ENCODE peak calls at places on chromosome 7, in ten cellular contexts. One of them, this sample, is unnamed.

GRCh38 chr7:76338298-76339084 is 20.3 kb downstream of the YWHAG start:
- DNase-seq in stimulated activated CD4-positive, alpha-beta T cell treated with anti-CD3 and anti-CD28 coated beads, Interleukin-15, amount 100 ng/mL, for 1 hour: no peak
- DNase-seq in nucleus accumbens: no peak
- DNase-seq in fibroblast of the conjunctiva: no peak
- DNase-seq in activated naive CD4-positive, alpha-beta T cell: no peak
- DNase-seq in fibroblast of lung: no peak
- DNase-seq in left ventricle myocardium superior: no peak
- DNase-seq in AML-193: no peak
- DNase-seq in amniotic stem cell: no peak
- DNase-seq in astrocyte of the cerebellum: no peak
- DNase-seq in this sample: no peak

GRCh38 chr7:24865994-24866615 is 108.8 kb upstream of the GSDME start:
- DNase-seq in AML-193: no peak
- DNase-seq in left ventricle myocardium superior: no peak
- DNase-seq in amniotic stem cell: no peak
- DNase-seq in astrocyte of the cerebellum: no peak
- DNase-seq in stimulated activated CD4-positive, alpha-beta T cell treated with anti-CD3 and anti-CD28 coated beads, Interleukin-15, amount 100 ng/mL, for 1 hour: no peak
- DNase-seq in fibroblast of the conjunctiva: no peak
- DNase-seq in fibroblast of lung: no peak
- DNase-seq in nucleus accumbens: no peak
- DNase-seq in activated naive CD4-positive, alpha-beta T cell: no peak
- DNase-seq in this sample: no peak

GRCh38 chr7:116705419-116705818 is 33.4 kb downstream of the MET start:
- DNase-seq in AML-193: no peak
- DNase-seq in activated naive CD4-positive, alpha-beta T cell: no peak
- DNase-seq in fibroblast of the conjunctiva: no peak
- DNase-seq in astrocyte of the cerebellum: no peak
- DNase-seq in nucleus accumbens: no peak
- DNase-seq in amniotic stem cell: no peak
- DNase-seq in fibroblast of lung: no peak
- DNase-seq in left ventricle myocardium superior: no peak
- DNase-seq in stimulated activated CD4-positive, alpha-beta T cell treated with anti-CD3 and anti-CD28 coated beads, Interleukin-15, amount 100 ng/mL, for 1 hour: no peak
- DNase-seq in this sample: no peak

GRCh38 chr7:47776335-47776734 is 171.9 kb downstream of the PKD1L1 start:
- DNase-seq in left ventricle myocardium superior: no peak
- DNase-seq in stimulated activated CD4-positive, alpha-beta T cell treated with anti-CD3 and anti-CD28 coated beads, Interleukin-15, amount 100 ng/mL, for 1 hour: no peak
- DNase-seq in astrocyte of the cerebellum: no peak
- DNase-seq in fibroblast of lung: no peak
- DNase-seq in activated naive CD4-positive, alpha-beta T cell: no peak
- DNase-seq in amniotic stem cell: no peak
- DNase-seq in AML-193: no peak
- DNase-seq in nucleus accumbens: no peak
- DNase-seq in fibroblast of the conjunctiva: no peak
- DNase-seq in this sample: no peak

GRCh38 chr7:39721919-39722597 is 98.7 kb downstream of the RALA start:
- DNase-seq in nucleus accumbens: no peak
- DNase-seq in astrocyte of the cerebellum: no peak
- DNase-seq in AML-193: no peak
- DNase-seq in fibroblast of the conjunctiva: no peak
- DNase-seq in amniotic stem cell: no peak
- DNase-seq in fibroblast of lung: no peak
- DNase-seq in activated naive CD4-positive, alpha-beta T cell: no peak
- DNase-seq in stimulated activated CD4-positive, alpha-beta T cell treated with anti-CD3 and anti-CD28 coated beads, Interleukin-15, amount 100 ng/mL, for 1 hour: no peak
- DNase-seq in left ventricle myocardium superior: no peak
- DNase-seq in this sample: no peak

GRCh38 chr7:5322621-5323410 is 40.1 kb downstream of the SLC29A4 start:
- DNase-seq in astrocyte of the cerebellum: no peak
- DNase-seq in left ventricle myocardium superior: no peak
- DNase-seq in nucleus accumbens: no peak
- DNase-seq in stimulated activated CD4-positive, alpha-beta T cell treated with anti-CD3 and anti-CD28 coated beads, Interleukin-15, amount 100 ng/mL, for 1 hour: no peak
- DNase-seq in amniotic stem cell: no peak
- DNase-seq in fibroblast of lung: no peak
- DNase-seq in fibroblast of the conjunctiva: no peak
- DNase-seq in AML-193: no peak
- DNase-seq in activated naive CD4-positive, alpha-beta T cell: no peak
- DNase-seq in this sample: no peak

GRCh38 chr7:100515072-100515532 is 23.9 kb upstream of the AGFG2 start:
- DNase-seq in stimulated activated CD4-positive, alpha-beta T cell treated with anti-CD3 and anti-CD28 coated beads, Interleukin-15, amount 100 ng/mL, for 1 hour: no peak
- DNase-seq in amniotic stem cell: no peak
- DNase-seq in nucleus accumbens: no peak
- DNase-seq in fibroblast of lung: peak; percentile 75
- DNase-seq in astrocyte of the cerebellum: peak; percentile 26
- DNase-seq in AML-193: no peak
- DNase-seq in fibroblast of the conjunctiva: peak; percentile 84
- DNase-seq in left ventricle myocardium superior: no peak
- DNase-seq in activated naive CD4-positive, alpha-beta T cell: no peak
- DNase-seq in this sample: no peak

GRCh38 chr7:149209518-149210269 is 14.3 kb downstream of the ZNF282 start:
- DNase-seq in fibroblast of the conjunctiva: peak; percentile 17
- DNase-seq in left ventricle myocardium superior: no peak
- DNase-seq in fibroblast of lung: peak; percentile 41
- DNase-seq in stimulated activated CD4-positive, alpha-beta T cell treated with anti-CD3 and anti-CD28 coated beads, Interleukin-15, amount 100 ng/mL, for 1 hour: peak; percentile 68
- DNase-seq in astrocyte of the cerebellum: no peak
- DNase-seq in AML-193: peak; percentile 23
- DNase-seq in amniotic stem cell: no peak
- DNase-seq in activated naive CD4-positive, alpha-beta T cell: peak; percentile 3
- DNase-seq in nucleus accumbens: no peak
- DNase-seq in this sample: no peak

GRCh38 chr7:134189559-134189958 is 62.4 kb downstream of the LRGUK start:
- DNase-seq in astrocyte of the cerebellum: no peak
- DNase-seq in fibroblast of lung: no peak
- DNase-seq in AML-193: no peak
- DNase-seq in stimulated activated CD4-positive, alpha-beta T cell treated with anti-CD3 and anti-CD28 coated beads, Interleukin-15, amount 100 ng/mL, for 1 hour: no peak
- DNase-seq in nucleus accumbens: no peak
- DNase-seq in fibroblast of the conjunctiva: no peak
- DNase-seq in left ventricle myocardium superior: no peak
- DNase-seq in amniotic stem cell: no peak
- DNase-seq in activated naive CD4-positive, alpha-beta T cell: no peak
- DNase-seq in this sample: no peak

GRCh38 chr7:144489504-144489903 is 86.0 kb upstream of the NOBOX start:
- DNase-seq in nucleus accumbens: no peak
- DNase-seq in activated naive CD4-positive, alpha-beta T cell: no peak
- DNase-seq in astrocyte of the cerebellum: no peak
- DNase-seq in left ventricle myocardium superior: no peak
- DNase-seq in amniotic stem cell: no peak
- DNase-seq in fibroblast of the conjunctiva: no peak
- DNase-seq in AML-193: no peak
- DNase-seq in fibroblast of lung: no peak
- DNase-seq in stimulated activated CD4-positive, alpha-beta T cell treated with anti-CD3 and anti-CD28 coated beads, Interleukin-15, amount 100 ng/mL, for 1 hour: no peak
- DNase-seq in this sample: no peak

GRCh38 chr7:117259626-117260025 is 63.2 kb downstream of the WNT2 start:
- DNase-seq in stimulated activated CD4-positive, alpha-beta T cell treated with anti-CD3 and anti-CD28 coated beads, Interleukin-15, amount 100 ng/mL, for 1 hour: no peak
- DNase-seq in AML-193: no peak
- DNase-seq in left ventricle myocardium superior: no peak
- DNase-seq in fibroblast of the conjunctiva: peak; percentile 37
- DNase-seq in activated naive CD4-positive, alpha-beta T cell: no peak
- DNase-seq in fibroblast of lung: peak; percentile 18
- DNase-seq in astrocyte of the cerebellum: peak; percentile 26
- DNase-seq in amniotic stem cell: peak; percentile 36
- DNase-seq in nucleus accumbens: no peak
- DNase-seq in this sample: no peak

GRCh38 chr7:3771906-3772305 is 470.9 kb downstream of the SDK1 start:
- DNase-seq in activated naive CD4-positive, alpha-beta T cell: no peak
- DNase-seq in fibroblast of the conjunctiva: no peak
- DNase-seq in left ventricle myocardium superior: no peak
- DNase-seq in AML-193: no peak
- DNase-seq in fibroblast of lung: no peak
- DNase-seq in nucleus accumbens: no peak
- DNase-seq in astrocyte of the cerebellum: no peak
- DNase-seq in stimulated activated CD4-positive, alpha-beta T cell treated with anti-CD3 and anti-CD28 coated beads, Interleukin-15, amount 100 ng/mL, for 1 hour: no peak
- DNase-seq in amniotic stem cell: no peak
- DNase-seq in this sample: no peak

GRCh38 chr7:28668085-28668484 is 255.8 kb downstream of the CREB5 start:
- DNase-seq in astrocyte of the cerebellum: no peak
- DNase-seq in nucleus accumbens: no peak
- DNase-seq in amniotic stem cell: no peak
- DNase-seq in activated naive CD4-positive, alpha-beta T cell: no peak
- DNase-seq in fibroblast of the conjunctiva: no peak
- DNase-seq in AML-193: no peak
- DNase-seq in fibroblast of lung: no peak
- DNase-seq in left ventricle myocardium superior: no peak
- DNase-seq in stimulated activated CD4-positive, alpha-beta T cell treated with anti-CD3 and anti-CD28 coated beads, Interleukin-15, amount 100 ng/mL, for 1 hour: no peak
- DNase-seq in this sample: no peak

GRCh38 chr7:159065151-159065550 is 79.5 kb downstream of the VIPR2 start:
- DNase-seq in fibroblast of lung: no peak
- DNase-seq in AML-193: no peak
- DNase-seq in fibroblast of the conjunctiva: no peak
- DNase-seq in astrocyte of the cerebellum: no peak
- DNase-seq in activated naive CD4-positive, alpha-beta T cell: no peak
- DNase-seq in amniotic stem cell: no peak
- DNase-seq in nucleus accumbens: no peak
- DNase-seq in left ventricle myocardium superior: peak; percentile 81
- DNase-seq in stimulated activated CD4-positive, alpha-beta T cell treated with anti-CD3 and anti-CD28 coated beads, Interleukin-15, amount 100 ng/mL, for 1 hour: no peak
- DNase-seq in this sample: peak; percentile 80

GRCh38 chr7:24980695-24981543 is 941 bp upstream of the OSBPL3 start:
- DNase-seq in nucleus accumbens: no peak
- DNase-seq in amniotic stem cell: no peak
- DNase-seq in fibroblast of the conjunctiva: no peak
- DNase-seq in fibroblast of lung: peak; percentile 74
- DNase-seq in AML-193: no peak
- DNase-seq in stimulated activated CD4-positive, alpha-beta T cell treated with anti-CD3 and anti-CD28 coated beads, Interleukin-15, amount 100 ng/mL, for 1 hour: no peak
- DNase-seq in activated naive CD4-positive, alpha-beta T cell: no peak
- DNase-seq in astrocyte of the cerebellum: no peak
- DNase-seq in left ventricle myocardium superior: peak; percentile 43
- DNase-seq in this sample: peak; percentile 21

GRCh38 chr7:128710391-128710930 is 28.7 kb upstream of the CALU start:
- DNase-seq in activated naive CD4-positive, alpha-beta T cell: no peak
- DNase-seq in fibroblast of lung: peak; percentile 57
- DNase-seq in amniotic stem cell: no peak
- DNase-seq in fibroblast of the conjunctiva: no peak
- DNase-seq in nucleus accumbens: no peak
- DNase-seq in AML-193: peak; percentile 4
- DNase-seq in stimulated activated CD4-positive, alpha-beta T cell treated with anti-CD3 and anti-CD28 coated beads, Interleukin-15, amount 100 ng/mL, for 1 hour: no peak
- DNase-seq in left ventricle myocardium superior: no peak
- DNase-seq in astrocyte of the cerebellum: no peak
- DNase-seq in this sample: no peak

GRCh38 chr7:121774563-121774962 is 98.4 kb upstream of the PTPRZ1 start:
- DNase-seq in astrocyte of the cerebellum: no peak
- DNase-seq in nucleus accumbens: no peak
- DNase-seq in fibroblast of the conjunctiva: no peak
- DNase-seq in amniotic stem cell: no peak
- DNase-seq in AML-193: no peak
- DNase-seq in left ventricle myocardium superior: no peak
- DNase-seq in stimulated activated CD4-positive, alpha-beta T cell treated with anti-CD3 and anti-CD28 coated beads, Interleukin-15, amount 100 ng/mL, for 1 hour: no peak
- DNase-seq in fibroblast of lung: no peak
- DNase-seq in activated naive CD4-positive, alpha-beta T cell: no peak
- DNase-seq in this sample: no peak

GRCh38 chr7:47782022-47782421 is 166.2 kb downstream of the PKD1L1 start:
- DNase-seq in astrocyte of the cerebellum: no peak
- DNase-seq in fibroblast of lung: peak; percentile 44
- DNase-seq in stimulated activated CD4-positive, alpha-beta T cell treated with anti-CD3 and anti-CD28 coated beads, Interleukin-15, amount 100 ng/mL, for 1 hour: no peak
- DNase-seq in activated naive CD4-positive, alpha-beta T cell: no peak
- DNase-seq in left ventricle myocardium superior: no peak
- DNase-seq in amniotic stem cell: no peak
- DNase-seq in nucleus accumbens: no peak
- DNase-seq in fibroblast of the conjunctiva: no peak
- DNase-seq in AML-193: no peak
- DNase-seq in this sample: no peak

GRCh38 chr7:151993977-151994676 is 31.3 kb upstream of the GALNT11 start:
- DNase-seq in nucleus accumbens: no peak
- DNase-seq in activated naive CD4-positive, alpha-beta T cell: no peak
- DNase-seq in amniotic stem cell: no peak
- DNase-seq in astrocyte of the cerebellum: no peak
- DNase-seq in fibroblast of lung: peak; percentile 2
- DNase-seq in left ventricle myocardium superior: no peak
- DNase-seq in AML-193: no peak
- DNase-seq in fibroblast of the conjunctiva: no peak
- DNase-seq in stimulated activated CD4-positive, alpha-beta T cell treated with anti-CD3 and anti-CD28 coated beads, Interleukin-15, amount 100 ng/mL, for 1 hour: peak; percentile 10
- DNase-seq in this sample: no peak

GRCh38 chr7:136030867-136031318 is 53.7 kb upstream of the MTPN start:
- DNase-seq in amniotic stem cell: no peak
- DNase-seq in stimulated activated CD4-positive, alpha-beta T cell treated with anti-CD3 and anti-CD28 coated beads, Interleukin-15, amount 100 ng/mL, for 1 hour: no peak
- DNase-seq in fibroblast of lung: no peak
- DNase-seq in fibroblast of the conjunctiva: no peak
- DNase-seq in nucleus accumbens: no peak
- DNase-seq in activated naive CD4-positive, alpha-beta T cell: no peak
- DNase-seq in astrocyte of the cerebellum: no peak
- DNase-seq in AML-193: no peak
- DNase-seq in left ventricle myocardium superior: no peak
- DNase-seq in this sample: no peak

GRCh38 chr7:95066736-95067530 is 159.5 kb downstream of the PPP1R9A start:
- DNase-seq in fibroblast of lung: peak; percentile 27
- DNase-seq in astrocyte of the cerebellum: peak; percentile 51
- DNase-seq in nucleus accumbens: no peak
- DNase-seq in amniotic stem cell: no peak
- DNase-seq in left ventricle myocardium superior: no peak
- DNase-seq in activated naive CD4-positive, alpha-beta T cell: no peak
- DNase-seq in stimulated activated CD4-positive, alpha-beta T cell treated with anti-CD3 and anti-CD28 coated beads, Interleukin-15, amount 100 ng/mL, for 1 hour: no peak
- DNase-seq in AML-193: no peak
- DNase-seq in fibroblast of the conjunctiva: no peak
- DNase-seq in this sample: no peak

GRCh38 chr7:104627516-104627915 is 299.1 kb downstream of the LHFPL3 start:
- DNase-seq in fibroblast of the conjunctiva: no peak
- DNase-seq in activated naive CD4-positive, alpha-beta T cell: no peak
- DNase-seq in nucleus accumbens: no peak
- DNase-seq in astrocyte of the cerebellum: peak; percentile 16
- DNase-seq in AML-193: no peak
- DNase-seq in left ventricle myocardium superior: no peak
- DNase-seq in stimulated activated CD4-positive, alpha-beta T cell treated with anti-CD3 and anti-CD28 coated beads, Interleukin-15, amount 100 ng/mL, for 1 hour: no peak
- DNase-seq in fibroblast of lung: peak; percentile 2
- DNase-seq in amniotic stem cell: peak; percentile 21
- DNase-seq in this sample: no peak

GRCh38 chr7:38858281-38858884 is 50.6 kb downstream of the VPS41 start:
- DNase-seq in activated naive CD4-positive, alpha-beta T cell: no peak
- DNase-seq in astrocyte of the cerebellum: no peak
- DNase-seq in AML-193: no peak
- DNase-seq in stimulated activated CD4-positive, alpha-beta T cell treated with anti-CD3 and anti-CD28 coated beads, Interleukin-15, amount 100 ng/mL, for 1 hour: no peak
- DNase-seq in nucleus accumbens: no peak
- DNase-seq in fibroblast of lung: peak; percentile 54
- DNase-seq in left ventricle myocardium superior: no peak
- DNase-seq in amniotic stem cell: peak; percentile 11
- DNase-seq in fibroblast of the conjunctiva: peak; percentile 38
- DNase-seq in this sample: no peak

GRCh38 chr7:52355059-52355458 is 680.4 kb upstream of the POM121L12 start:
- DNase-seq in fibroblast of the conjunctiva: no peak
- DNase-seq in astrocyte of the cerebellum: peak; percentile 0
- DNase-seq in fibroblast of lung: no peak
- DNase-seq in nucleus accumbens: no peak
- DNase-seq in stimulated activated CD4-positive, alpha-beta T cell treated with anti-CD3 and anti-CD28 coated beads, Interleukin-15, amount 100 ng/mL, for 1 hour: no peak
- DNase-seq in left ventricle myocardium superior: no peak
- DNase-seq in activated naive CD4-positive, alpha-beta T cell: no peak
- DNase-seq in AML-193: no peak
- DNase-seq in amniotic stem cell: no peak
- DNase-seq in this sample: no peak

GRCh38 chr7:142323706-142324105 is 65.8 kb upstream of the PRSS58 start:
- DNase-seq in nucleus accumbens: no peak
- DNase-seq in activated naive CD4-positive, alpha-beta T cell: no peak
- DNase-seq in amniotic stem cell: no peak
- DNase-seq in stimulated activated CD4-positive, alpha-beta T cell treated with anti-CD3 and anti-CD28 coated beads, Interleukin-15, amount 100 ng/mL, for 1 hour: peak; percentile 38
- DNase-seq in astrocyte of the cerebellum: no peak
- DNase-seq in AML-193: peak; percentile 32
- DNase-seq in fibroblast of the conjunctiva: no peak
- DNase-seq in left ventricle myocardium superior: no peak
- DNase-seq in fibroblast of lung: no peak
- DNase-seq in this sample: no peak